ENCODE peak calls at places on chromosomes 12 and 14, in four cellular contexts. V is lower lobe of right lung, N is IMR-90, F is colonic mucosa. I is an unnamed sample.

GRCh38 chr14:54895683-54896082 is 6.9 kb downstream of the GCH1 start:
- DNase-seq in N (no peak), F (no peak), V (no peak), I (no peak)

GRCh38 chr12:54993181-54993835 is 8.7 kb upstream of the TESPA1 start:
- DNase-seq in F (peak; percentile 50), N (peak; percentile 60), V (no peak), I (peak; percentile 75)

GRCh38 chr12:50057000-50057841 is at the start of gene ASIC1:
- DNase-seq in F (peak; percentile 64), N (peak; percentile 67), V (peak; percentile 73), I (peak; percentile 68)

GRCh38 chr14:53537421-53538315 is 384.5 kb upstream of the DDHD1 start:
- DNase-seq in N (peak; percentile 40), F (peak; percentile 24), V (no peak), I (no peak)

GRCh38 chr14:53064461-53064860 is 88.7 kb downstream of the DDHD1 start:
- DNase-seq in F (no peak), V (no peak), N (peak; percentile 7), I (no peak)

GRCh38 chr14:68688872-68689371 is 103.9 kb downstream of the ZFP36L1 start:
- DNase-seq in F (no peak), N (peak; percentile 76), V (no peak), I (no peak)

GRCh38 chr12:119444462-119445044 is 110.0 kb downstream of the CCDC60 start:
- DNase-seq in N (no peak), F (peak; percentile 30), V (peak; percentile 46), I (peak; percentile 40)

GRCh38 chr12:88985631-88986030 is 366.7 kb downstream of the DUSP6 start:
- DNase-seq in F (no peak), N (peak; percentile 67), V (no peak), I (no peak)

GRCh38 chr14:60092516-60092915 is 793 bp downstream of the PCNX4 start:
- DNase-seq in N (peak; percentile 41), F (peak; percentile 35), V (no peak), I (peak; percentile 47)

GRCh38 chr12:15146585-15146984 is 74.6 kb downstream of the RERG start:
- DNase-seq in N (peak; percentile 0), V (no peak), F (no peak), I (no peak)

GRCh38 chr12:121113057-121113456 is 19.6 kb upstream of the P2RX7 start:
- DNase-seq in V (no peak), F (no peak), N (no peak), I (no peak)

GRCh38 chr14:99562848-99563748 is 40.9 kb downstream of the CCDC85C start:
- DNase-seq in F (peak; percentile 79), V (peak; percentile 91), N (peak; percentile 65), I (peak; percentile 84)

GRCh38 chr14:64434528-64434927 is 30.8 kb upstream of the AKAP5 start:
- DNase-seq in N (peak; percentile 40), V (no peak), F (no peak), I (no peak)

GRCh38 chr12:84822541-84822940 is 90.1 kb downstream of the SLC6A15 start:
- DNase-seq in F (no peak), N (peak; percentile 34), V (no peak), I (no peak)

GRCh38 chr14:84750763-84751554 is 779.0 kb upstream of the FLRT2 start:
- DNase-seq in N (peak; percentile 50), F (no peak), V (no peak), I (no peak)

GRCh38 chr12:29709056-29709455 is 74.7 kb downstream of the TMTC1 start:
- DNase-seq in F (no peak), V (no peak), N (no peak), I (no peak)

GRCh38 chr14:61403411-61403810 is 82.0 kb downstream of the PRKCH start:
- DNase-seq in N (no peak), F (no peak), V (no peak), I (no peak)

GRCh38 chr14:55519473-55520080 is 60.4 kb upstream of the KTN1 start:
- DNase-seq in V (no peak), N (no peak), F (no peak), I (no peak)

GRCh38 chr12:121530600-121531355 is 50.0 kb downstream of the KDM2B start:
- DNase-seq in N (peak; percentile 88), F (peak; percentile 57), V (peak; percentile 92), I (peak; percentile 70)

GRCh38 chr12:89417246-89417977 is 65.1 kb upstream of the DUSP6 start:
- DNase-seq in N (peak; percentile 64), F (no peak), V (no peak), I (no peak)

GRCh38 chr12:92827836-92828431 is 101.2 kb downstream of the EEA1 start:
- DNase-seq in N (peak; percentile 49), V (no peak), F (peak; percentile 40), I (no peak)

GRCh38 chr12:10457760-10458159 is 4.6 kb upstream of the KLRC1 start:
- DNase-seq in N (no peak), F (no peak), V (no peak), I (no peak)

GRCh38 chr14:100476012-100476822 is 111.0 kb downstream of the BEGAIN start:
- DNase-seq in F (peak; percentile 37), N (peak; percentile 98), V (no peak), I (no peak)

GRCh38 chr12:99390707-99391106 is 256.8 kb upstream of the GARIN6 start:
- DNase-seq in V (no peak), F (no peak), N (no peak), I (no peak)

GRCh38 chr12:2212971-2213869 is 160.4 kb downstream of the CACNA1C start:
- DNase-seq in V (no peak), F (no peak), N (no peak), I (no peak)

GRCh38 chr12:12800406-12801180 is 12.6 kb upstream of the DDX47 start:
- DNase-seq in N (peak; percentile 74), F (no peak), V (no peak), I (no peak)

GRCh38 chr12:52351196-52352059 is 15.9 kb downstream of the KRT85 start:
- DNase-seq in V (no peak), N (no peak), F (no peak), I (no peak)

GRCh38 chr12:54439521-54440255 is 20.6 kb upstream of the ITGA5 start:
- DNase-seq in F (no peak), V (no peak), N (peak; percentile 86), I (no peak)

GRCh38 chr14:58966991-58967390 is 221.5 kb upstream of the DAAM1 start:
- DNase-seq in F (no peak), V (no peak), N (no peak), I (no peak)

GRCh38 chr12:50110127-50110761 is 1.8 kb upstream of the COX14 start:
- DNase-seq in V (peak; percentile 78), N (no peak), F (peak; percentile 82), I (peak; percentile 77)

GRCh38 chr14:21506557-21506956 is 4.6 kb downstream of the METTL3 start:
- DNase-seq in V (no peak), F (no peak), N (no peak), I (no peak)

GRCh38 chr12:123513805-123514204 is 19.7 kb downstream of the RILPL1 start:
- DNase-seq in F (no peak), N (no peak), V (no peak), I (no peak)

GRCh38 chr12:54051916-54052744 is 1.5 kb upstream of the HOXC4 start:
- DNase-seq in N (no peak), V (no peak), F (peak; percentile 37), I (peak; percentile 52)

GRCh38 chr12:6701078-6701768 is 608 bp upstream of the PIANP start:
- DNase-seq in V (no peak), N (no peak), F (no peak), I (no peak)
- H3K4me3 ChIP-seq in V (peak overlapping the region; percentile 46), N (peak overlapping the region; percentile 81), F (peak overlapping the region; percentile 42), I (no peak overlapping the region)

DNA sequence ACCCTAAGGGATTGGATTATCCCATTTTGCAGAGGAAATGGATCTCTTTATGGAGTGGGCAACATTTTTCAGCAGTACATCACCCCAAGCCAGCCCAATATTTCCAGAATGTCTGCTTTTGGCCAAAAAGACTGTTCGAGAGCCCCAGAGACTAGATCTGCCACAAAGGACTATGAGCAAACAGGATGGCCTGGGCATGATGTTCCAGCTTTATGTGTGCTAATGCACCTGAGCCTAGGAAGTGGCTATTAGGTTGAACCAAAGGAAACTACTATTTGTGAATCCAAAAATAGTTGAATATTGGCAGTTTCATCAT is 14.8 kb upstream of the PNMA1 start:
- DNase-seq in V (no peak), F (no peak), N (no peak), I (no peak)
- TF ChIP-seq CTCF in V (no peak), F (no peak), N (no peak), I (no peak)

DNA sequence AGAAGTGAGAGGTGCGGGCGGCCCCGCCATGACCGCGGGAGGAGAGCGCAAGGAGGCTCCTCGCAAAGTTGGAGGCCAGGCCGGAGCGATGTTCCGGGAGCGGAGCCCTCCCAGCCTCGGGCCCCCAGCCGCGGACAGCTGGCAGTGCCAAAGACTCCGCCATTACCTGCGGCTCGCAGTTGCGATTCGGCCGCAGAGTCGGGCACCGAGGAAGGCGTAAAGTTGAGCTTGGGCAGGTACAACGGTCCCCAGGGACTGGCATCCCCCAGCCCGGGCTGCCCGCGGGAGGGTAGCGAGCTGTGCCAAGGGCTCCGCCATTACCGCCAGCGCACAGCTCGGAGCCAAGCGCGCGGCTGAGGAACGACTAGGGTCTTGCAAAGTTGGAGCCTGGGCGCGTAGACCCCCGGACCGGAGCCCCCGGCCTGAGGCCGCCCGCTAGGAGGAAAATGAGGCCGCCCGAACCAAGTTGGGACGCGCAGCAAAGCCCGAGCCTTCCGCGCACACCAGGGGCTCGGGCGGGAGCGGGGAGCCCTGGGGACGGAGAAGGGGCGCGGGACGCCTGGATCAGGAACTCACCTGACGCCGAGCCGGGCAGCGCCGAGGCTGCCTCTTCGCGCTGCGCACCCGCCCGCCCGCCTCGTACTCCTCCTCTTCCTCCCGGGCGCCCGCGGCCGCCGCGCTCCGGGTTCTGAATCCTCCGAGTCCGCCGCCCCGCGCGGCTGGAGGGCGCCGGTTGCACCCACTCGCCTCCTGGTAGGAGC is 695 bp downstream of the NOS1 start:
- DNase-seq in F (no peak), N (no peak), V (no peak), I (no peak)
- H3K4me3 ChIP-seq in F (no peak overlapping the region), N (no peak overlapping the region), V (peak overlapping the region; percentile 40), I (no peak overlapping the region)

DNA sequence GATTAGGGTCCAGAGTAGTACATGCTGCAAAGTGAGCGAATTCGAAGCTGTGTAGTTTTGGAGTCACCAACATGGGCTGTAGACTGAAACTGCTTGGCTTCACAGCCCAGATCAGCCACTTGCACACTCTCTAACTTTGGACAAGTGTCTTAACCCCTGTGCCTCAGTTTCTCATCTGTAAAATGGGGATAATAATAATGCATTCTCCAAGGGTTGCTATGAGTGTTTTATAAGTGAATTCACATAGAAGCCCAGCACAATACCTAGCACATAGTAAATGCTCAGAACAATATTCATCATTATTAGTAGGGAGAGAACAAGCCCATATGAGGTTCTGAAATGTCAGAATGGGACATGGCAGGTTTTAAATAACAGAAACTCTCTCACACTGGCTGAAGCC is 10.4 kb downstream of the WSCD2 start:
- DNase-seq in N (no peak), F (no peak), V (no peak), I (no peak)
- TF ChIP-seq CTCF in N (no peak), F (no peak), V (no peak), I (no peak)

GRCh38 chr12:68612245-68612644 is 1.5 kb downstream of the RAP1B start:
- DNase-seq in N (peak; percentile 59), V (no peak), F (peak; percentile 42), I (peak; percentile 26)
- H3K4me3 ChIP-seq in N (peak overlapping the region; percentile 86), V (peak overlapping the region; percentile 79), F (peak overlapping the region; percentile 53), I (peak overlapping the region; percentile 76)